ENCODE peak calls at places on chromosomes 5 and 9, in five cellular contexts. B is cardiac fibroblast, V is NCI-H1694 treated with DMSO at 0.1 percent for 48 hours, S is PC-3, W is hypothalamus. X is an unnamed sample.

GRCh38 chr5:15420201-15420600 is 79.8 kb upstream of the FBXL7 start:
- DNase-seq in B (peak), V (no peak), W (no peak), S (no peak), X (no peak)

GRCh38 chr5:89268460-89268859 is 385.5 kb upstream of the MEF2C start:
- DNase-seq in S (no peak), B (no peak), W (no peak), V (no peak), X (no peak)

GRCh38 chr9:126440938-126441337 is 114.3 kb downstream of the MVB12B start:
- DNase-seq in W (no peak), B (peak), S (no peak), V (peak), X (no peak)

GRCh38 chr5:170896779-170897178 is 35.0 kb downstream of the RANBP17 start:
- DNase-seq in V (no peak), B (peak), W (no peak), S (peak), X (no peak)

GRCh38 chr5:149265559-149265958 is 6.1 kb upstream of the AFAP1L1 start:
- DNase-seq in V (peak), W (no peak), S (peak), B (peak), X (no peak)

GRCh38 chr9:5574097-5574496 is 54.8 kb upstream of the RIC1 start:
- DNase-seq in W (no peak), B (no peak), V (no peak), S (no peak), X (no peak)

GRCh38 chr5:142317673-142318261 is 7.1 kb downstream of the SPRY4 start:
- DNase-seq in V (no peak), B (no peak), S (no peak), W (no peak), X (no peak)

GRCh38 chr5:65663804-65664521 is 39.1 kb downstream of the SHLD3 start:
- DNase-seq in B (peak), W (no peak), S (peak), V (no peak), X (no peak)

GRCh38 chr5:55492449-55492848 is 42.3 kb downstream of the PLPP1 start:
- DNase-seq in W (no peak), S (no peak), B (no peak), V (no peak), X (no peak)

GRCh38 chr5:125584119-125584518 is 837.7 kb upstream of the ZNF608 start:
- DNase-seq in S (no peak), B (peak), W (no peak), V (no peak), X (no peak)

GRCh38 chr5:1438871-1439270 is 6.4 kb downstream of the SLC6A3 start:
- DNase-seq in S (no peak), V (no peak), W (no peak), B (no peak), X (no peak)

GRCh38 chr9:21153688-21154608 is 12.3 kb upstream of the IFNW1 start:
- DNase-seq in S (peak), V (peak), W (no peak), B (peak), X (peak)

GRCh38 chr5:172182291-172182690 is 5.7 kb downstream of the STK10 start:
- DNase-seq in S (no peak), V (no peak), W (no peak), B (no peak), X (no peak)

GRCh38 chr5:9516591-9516990 is 29.3 kb downstream of the SEMA5A start:
- DNase-seq in S (peak), B (no peak), W (no peak), V (no peak), X (no peak)

GRCh38 chr9:36744678-36745077 is 172.0 kb downstream of the MELK start:
- DNase-seq in B (no peak), S (peak), V (no peak), W (no peak), X (no peak)

GRCh38 chr5:175148773-175149172 is 295.2 kb downstream of the DRD1 start:
- DNase-seq in S (no peak), V (no peak), B (no peak), W (no peak), X (no peak)

GRCh38 chr5:86118542-86118941 is 499.2 kb upstream of the COX7C start:
- DNase-seq in B (no peak), S (peak), W (no peak), V (no peak), X (no peak)

GRCh38 chr5:126568206-126568755 is 26.7 kb downstream of the ALDH7A1 start:
- DNase-seq in V (no peak), B (no peak), W (no peak), S (no peak), X (no peak)

GRCh38 chr5:2746642-2747041 is 4.8 kb downstream of the IRX2 start:
- DNase-seq in B (no peak), S (peak), W (no peak), V (no peak), X (no peak)

GRCh38 chr9:2459756-2460155 is 161.8 kb upstream of the VLDLR start:
- DNase-seq in B (no peak), S (no peak), W (no peak), V (peak), X (peak)

GRCh38 chr9:70484232-70485130 is 70.0 kb upstream of the KLF9 start:
- DNase-seq in W (no peak), V (peak), B (peak), S (peak), X (peak)

GRCh38 chr5:113378486-113378885 is 56.3 kb downstream of the TSSK1B start:
- DNase-seq in V (no peak), S (no peak), W (no peak), B (no peak), X (no peak)

GRCh38 chr5:138985683-138986082 is 110.5 kb upstream of the LRRTM2 start:
- DNase-seq in B (no peak), S (peak), W (no peak), V (no peak), X (no peak)

GRCh38 chr9:23343226-23343625 is 482.8 kb downstream of the ELAVL2 start:
- DNase-seq in S (no peak), W (no peak), B (no peak), V (no peak), X (no peak)